ENCODE peak calls at places on chromosomes 16 and 17, in five cellular contexts. Y, G, T, F and M are unnamed samples.

GRCh38 chr17:9427460-9428315 is 147.9 kb downstream of the STX8 start:
- DNase-seq in Y (no peak), G (no peak), T (no peak), F (no peak), M (no peak)

GRCh38 chr17:16322636-16323035 is 30.6 kb downstream of the CENPV start:
- DNase-seq in Y (no peak), G (no peak), T (no peak), F (no peak), M (no peak)

GRCh38 chr16:17561056-17561455 is 90.3 kb upstream of the XYLT1 start:
- DNase-seq in Y (no peak), G (no peak), T (no peak), F (no peak), M (no peak)

GRCh38 chr17:82684207-82684903 is 14.1 kb downstream of the RAB40B start:
- DNase-seq in Y (no peak), G (no peak), T (no peak), F (no peak), M (no peak)

GRCh38 chr17:73591278-73592078 is 52.8 kb downstream of the SDK2 start:
- DNase-seq in Y (no peak), G (peak), T (no peak), F (no peak), M (no peak)

GRCh38 chr17:67456103-67456502 is 79.0 kb downstream of the PITPNC1 start:
- DNase-seq in Y (no peak), G (no peak), T (no peak), F (no peak), M (no peak)

GRCh38 chr17:2996938-2997670 is 66.3 kb downstream of the OR1D5 start:
- DNase-seq in Y (no peak), G (no peak), T (no peak), F (no peak), M (no peak)

GRCh38 chr17:74757931-74758845 is 9.8 kb downstream of the NHERF1 start:
- DNase-seq in Y (no peak), G (no peak), T (no peak), F (no peak), M (no peak)

GRCh38 chr17:15947331-15947730 is 2.4 kb downstream of the ADORA2B start:
- DNase-seq in Y (no peak), G (no peak), T (no peak), F (peak), M (no peak)

GRCh38 chr16:84597518-84598390 is 20.1 kb downstream of the COTL1 start:
- DNase-seq in Y (no peak), G (peak), T (no peak), F (no peak), M (no peak)

GRCh38 chr17:67496286-67496685 is 119.2 kb downstream of the PITPNC1 start:
- DNase-seq in Y (no peak), G (no peak), T (no peak), F (no peak), M (no peak)

GRCh38 chr17:41666708-41667279 is 21.9 kb upstream of the EIF1 start:
- DNase-seq in Y (peak), G (peak), T (peak), F (peak), M (no peak)

GRCh38 chr17:4014148-4014927 is 50.1 kb upstream of the ATP2A3 start:
- DNase-seq in Y (no peak), G (no peak), T (no peak), F (no peak), M (no peak)

GRCh38 chr16:9480503-9480902 is 389.1 kb downstream of the HAPSTR1 start:
- DNase-seq in Y (no peak), G (no peak), T (no peak), F (no peak), M (no peak)

GRCh38 chr16:85557976-85558589 is 55.0 kb upstream of the GSE1 start:
- DNase-seq in Y (no peak), G (no peak), T (no peak), F (no peak), M (no peak)

GRCh38 chr16:67470314-67470713 is 10.6 kb downstream of the ATP6V0D1 start:
- DNase-seq in Y (no peak), G (no peak), T (peak), F (peak), M (no peak)

GRCh38 chr17:5500247-5500803 is 14.0 kb downstream of the MIS12 start:
- DNase-seq in Y (no peak), G (no peak), T (no peak), F (no peak), M (no peak)

GRCh38 chr17:66190738-66191606 is 961 bp downstream of the CEP112 start:
- DNase-seq in Y (no peak), G (no peak), T (no peak), F (no peak), M (no peak)

GRCh38 chr17:29114141-29114540 is 66.1 kb downstream of the MYO18A start:
- DNase-seq in Y (no peak), G (no peak), T (no peak), F (no peak), M (no peak)

GRCh38 chr17:64038331-64039105 is 18.1 kb upstream of the ICAM2 start:
- DNase-seq in Y (no peak), G (no peak), T (no peak), F (no peak), M (no peak)

GRCh38 chr17:57927048-57927723 is 28.0 kb downstream of the CUEDC1 start:
- DNase-seq in Y (no peak), G (no peak), T (no peak), F (no peak), M (no peak)

GRCh38 chr17:16297367-16298139 is 55.7 kb downstream of the CENPV start:
- DNase-seq in Y (no peak), G (no peak), T (no peak), F (no peak), M (no peak)

GRCh38 chr16:75169899-75170405 is 21.6 kb downstream of the ZFP1 start:
- DNase-seq in Y (no peak), G (no peak), T (no peak), F (no peak), M (no peak)

GRCh38 chr16:47276522-47276921 is 132.8 kb upstream of the NETO2 start:
- DNase-seq in Y (no peak), G (no peak), T (no peak), F (no peak), M (no peak)

GRCh38 chr17:65515512-65515911 is 45.9 kb downstream of the AXIN2 start:
- DNase-seq in Y (no peak), G (no peak), T (no peak), F (no peak), M (no peak)